ENCODE peak calls at places on chromosomes 3 and 15, in nine cellular contexts. One of them, this sample, is unnamed.

GRCh38 chr15:68576253-68577236 is 2.2 kb upstream of the CORO2B start:
- DNase-seq in GM23338: no peak
- DNase-seq in NCI-H2171 treated with DMSO at 0.1 percent for 48 hours: peak; percentile 85
- DNase-seq in activated T-helper 2 cell treated with anti-CD3 and anti-CD28 coated beads, Interferon-gamma antibody, Interleukin-2, Interleukin-4, amounts not matched to agents 10 μg/mL and 5 μg/mL and 100 μg/mL, durations not matched to agents 14 hours and 24 hours and 36 hours: no peak
- DNase-seq in NCI-H345: peak; percentile 41
- DNase-seq in WTC11: no peak
- DNase-seq in AG20443: no peak
- DNase-seq in GM20000: no peak
- DNase-seq in effector CD4-positive, alpha-beta T cell: no peak
- DNase-seq in this sample: no peak

GRCh38 chr3:123635717-123636116 is 50.9 kb upstream of the HACD2 start:
- DNase-seq in GM23338: no peak
- DNase-seq in NCI-H2171 treated with DMSO at 0.1 percent for 48 hours: no peak
- DNase-seq in activated T-helper 2 cell treated with anti-CD3 and anti-CD28 coated beads, Interferon-gamma antibody, Interleukin-2, Interleukin-4, amounts not matched to agents 10 μg/mL and 5 μg/mL and 100 μg/mL, durations not matched to agents 14 hours and 24 hours and 36 hours: no peak
- DNase-seq in NCI-H345: no peak
- DNase-seq in WTC11: no peak
- DNase-seq in AG20443: no peak
- DNase-seq in GM20000: no peak
- DNase-seq in effector CD4-positive, alpha-beta T cell: no peak
- DNase-seq in this sample: no peak

GRCh38 chr15:55372701-55373440 is 35.3 kb downstream of the CCPG1 start:
- DNase-seq in GM23338: no peak
- DNase-seq in NCI-H2171 treated with DMSO at 0.1 percent for 48 hours: no peak
- DNase-seq in activated T-helper 2 cell treated with anti-CD3 and anti-CD28 coated beads, Interferon-gamma antibody, Interleukin-2, Interleukin-4, amounts not matched to agents 10 μg/mL and 5 μg/mL and 100 μg/mL, durations not matched to agents 14 hours and 24 hours and 36 hours: no peak
- DNase-seq in NCI-H345: no peak
- DNase-seq in WTC11: no peak
- DNase-seq in AG20443: no peak
- DNase-seq in GM20000: peak; percentile 28
- DNase-seq in effector CD4-positive, alpha-beta T cell: no peak
- DNase-seq in this sample: no peak

GRCh38 chr3:43818229-43818628 is 127.5 kb downstream of the ABHD5 start:
- DNase-seq in GM23338: no peak
- DNase-seq in NCI-H2171 treated with DMSO at 0.1 percent for 48 hours: no peak
- DNase-seq in activated T-helper 2 cell treated with anti-CD3 and anti-CD28 coated beads, Interferon-gamma antibody, Interleukin-2, Interleukin-4, amounts not matched to agents 10 μg/mL and 5 μg/mL and 100 μg/mL, durations not matched to agents 14 hours and 24 hours and 36 hours: no peak
- DNase-seq in NCI-H345: no peak
- DNase-seq in WTC11: no peak
- DNase-seq in AG20443: no peak
- DNase-seq in GM20000: no peak
- DNase-seq in effector CD4-positive, alpha-beta T cell: no peak
- DNase-seq in this sample: no peak

GRCh38 chr15:59380902-59381610 is 8.4 kb upstream of the MYO1E start:
- DNase-seq in GM23338: no peak
- DNase-seq in NCI-H2171 treated with DMSO at 0.1 percent for 48 hours: no peak
- DNase-seq in activated T-helper 2 cell treated with anti-CD3 and anti-CD28 coated beads, Interferon-gamma antibody, Interleukin-2, Interleukin-4, amounts not matched to agents 10 μg/mL and 5 μg/mL and 100 μg/mL, durations not matched to agents 14 hours and 24 hours and 36 hours: no peak
- DNase-seq in NCI-H345: no peak
- DNase-seq in WTC11: no peak
- DNase-seq in AG20443: no peak
- DNase-seq in GM20000: no peak
- DNase-seq in effector CD4-positive, alpha-beta T cell: no peak
- DNase-seq in this sample: no peak

GRCh38 chr15:25738171-25738792 is 124.8 kb downstream of the ATP10A start:
- DNase-seq in GM23338: no peak
- DNase-seq in NCI-H2171 treated with DMSO at 0.1 percent for 48 hours: no peak
- DNase-seq in activated T-helper 2 cell treated with anti-CD3 and anti-CD28 coated beads, Interferon-gamma antibody, Interleukin-2, Interleukin-4, amounts not matched to agents 10 μg/mL and 5 μg/mL and 100 μg/mL, durations not matched to agents 14 hours and 24 hours and 36 hours: no peak
- DNase-seq in NCI-H345: no peak
- DNase-seq in WTC11: no peak
- DNase-seq in AG20443: no peak
- DNase-seq in GM20000: no peak
- DNase-seq in effector CD4-positive, alpha-beta T cell: no peak
- DNase-seq in this sample: no peak

GRCh38 chr3:149291178-149291577 is 42.3 kb downstream of the TM4SF18 start:
- DNase-seq in GM23338: peak; percentile 64
- DNase-seq in NCI-H2171 treated with DMSO at 0.1 percent for 48 hours: peak; percentile 9
- DNase-seq in activated T-helper 2 cell treated with anti-CD3 and anti-CD28 coated beads, Interferon-gamma antibody, Interleukin-2, Interleukin-4, amounts not matched to agents 10 μg/mL and 5 μg/mL and 100 μg/mL, durations not matched to agents 14 hours and 24 hours and 36 hours: no peak
- DNase-seq in NCI-H345: no peak
- DNase-seq in WTC11: no peak
- DNase-seq in AG20443: no peak
- DNase-seq in GM20000: peak; percentile 50
- DNase-seq in effector CD4-positive, alpha-beta T cell: no peak
- DNase-seq in this sample: no peak

GRCh38 chr15:90837052-90837621 is 31.3 kb upstream of the FURIN start:
- DNase-seq in GM23338: no peak
- DNase-seq in NCI-H2171 treated with DMSO at 0.1 percent for 48 hours: no peak
- DNase-seq in activated T-helper 2 cell treated with anti-CD3 and anti-CD28 coated beads, Interferon-gamma antibody, Interleukin-2, Interleukin-4, amounts not matched to agents 10 μg/mL and 5 μg/mL and 100 μg/mL, durations not matched to agents 14 hours and 24 hours and 36 hours: no peak
- DNase-seq in NCI-H345: no peak
- DNase-seq in WTC11: no peak
- DNase-seq in AG20443: no peak
- DNase-seq in GM20000: no peak
- DNase-seq in effector CD4-positive, alpha-beta T cell: no peak
- DNase-seq in this sample: no peak

GRCh38 chr15:99476413-99477222 is 89.2 kb upstream of the MEF2A start:
- DNase-seq in GM23338: no peak
- DNase-seq in NCI-H2171 treated with DMSO at 0.1 percent for 48 hours: no peak
- DNase-seq in activated T-helper 2 cell treated with anti-CD3 and anti-CD28 coated beads, Interferon-gamma antibody, Interleukin-2, Interleukin-4, amounts not matched to agents 10 μg/mL and 5 μg/mL and 100 μg/mL, durations not matched to agents 14 hours and 24 hours and 36 hours: no peak
- DNase-seq in NCI-H345: no peak
- DNase-seq in WTC11: no peak
- DNase-seq in AG20443: peak; percentile 92
- DNase-seq in GM20000: peak; percentile 49
- DNase-seq in effector CD4-positive, alpha-beta T cell: no peak
- DNase-seq in this sample: peak; percentile 57

GRCh38 chr3:80788914-80789313 is 972.5 kb downstream of the GBE1 start:
- DNase-seq in GM23338: no peak
- DNase-seq in NCI-H2171 treated with DMSO at 0.1 percent for 48 hours: no peak
- DNase-seq in activated T-helper 2 cell treated with anti-CD3 and anti-CD28 coated beads, Interferon-gamma antibody, Interleukin-2, Interleukin-4, amounts not matched to agents 10 μg/mL and 5 μg/mL and 100 μg/mL, durations not matched to agents 14 hours and 24 hours and 36 hours: no peak
- DNase-seq in NCI-H345: no peak
- DNase-seq in WTC11: no peak
- DNase-seq in AG20443: no peak
- DNase-seq in GM20000: no peak
- DNase-seq in effector CD4-positive, alpha-beta T cell: no peak
- DNase-seq in this sample: no peak

GRCh38 chr3:71307884-71308697 is 275.4 kb downstream of the FOXP1 start:
- DNase-seq in GM23338: no peak
- DNase-seq in NCI-H2171 treated with DMSO at 0.1 percent for 48 hours: peak; percentile 90
- DNase-seq in activated T-helper 2 cell treated with anti-CD3 and anti-CD28 coated beads, Interferon-gamma antibody, Interleukin-2, Interleukin-4, amounts not matched to agents 10 μg/mL and 5 μg/mL and 100 μg/mL, durations not matched to agents 14 hours and 24 hours and 36 hours: no peak
- DNase-seq in NCI-H345: no peak
- DNase-seq in WTC11: no peak
- DNase-seq in AG20443: no peak
- DNase-seq in GM20000: no peak
- DNase-seq in effector CD4-positive, alpha-beta T cell: no peak
- DNase-seq in this sample: no peak

GRCh38 chr3:13506680-13507079 is 26.6 kb downstream of the HDAC11 start:
- DNase-seq in GM23338: no peak
- DNase-seq in NCI-H2171 treated with DMSO at 0.1 percent for 48 hours: no peak
- DNase-seq in activated T-helper 2 cell treated with anti-CD3 and anti-CD28 coated beads, Interferon-gamma antibody, Interleukin-2, Interleukin-4, amounts not matched to agents 10 μg/mL and 5 μg/mL and 100 μg/mL, durations not matched to agents 14 hours and 24 hours and 36 hours: no peak
- DNase-seq in NCI-H345: no peak
- DNase-seq in WTC11: no peak
- DNase-seq in AG20443: no peak
- DNase-seq in GM20000: no peak
- DNase-seq in effector CD4-positive, alpha-beta T cell: no peak
- DNase-seq in this sample: no peak